ENCODE peak calls at places on chromosomes 11 and 22, in ten cellular contexts. Q is keratinocyte, P is OCI-LY7, M is IMR-90, Z is GM23248, C is fibroblast of lung, A is osteoblast, D is GM23338, W is PC-9, X is Karpas-422. N is an unnamed sample. For H4K20me1, the result is how much of the 10 kb centered on the place peaks cover.

GRCh38 chr22:42868751-42869251 is 11.7 kb upstream of the ARFGAP3 start:
- DNase-seq in Q (no peak), P (no peak), M (peak), Z (no peak), C (peak), A (peak), D (no peak), W (no peak), X (no peak), N (peak)

GRCh38 chr22:29524440-29525191 is 28.9 kb downstream of the THOC5 start:
- DNase-seq in Q (no peak), P (peak), M (peak), Z (peak), C (peak), A (no peak), D (peak), W (no peak), X (peak), N (peak)

GRCh38 chr11:63841554-63841953 is 2.6 kb downstream of the MARK2 start:
- DNase-seq in Q (no peak), P (no peak), M (peak), Z (peak), C (peak), A (no peak), D (peak), W (peak), X (no peak), N (peak)

GRCh38 chr11:22666320-22666699 is at the start of gene GAS2:
- DNase-seq in Q (no peak), P (no peak), M (peak), Z (no peak), C (no peak), A (peak), D (peak), W (no peak), X (no peak), N (no peak)

GRCh38 chr11:8480858-8481257 is 113.2 kb downstream of the STK33 start:
- DNase-seq in Q (no peak), P (no peak), M (no peak), Z (no peak), C (peak), A (no peak), D (no peak), W (no peak), X (no peak), N (no peak)

GRCh38 chr11:46537121-46537520 is 56.7 kb downstream of the AMBRA1 start:
- DNase-seq in Q (no peak), P (no peak), M (peak), Z (peak), C (no peak), A (no peak), D (peak), W (no peak), X (peak), N (no peak)

GRCh38 chr11:73532310-73532709 is 65.6 kb downstream of the FAM168A start:
- DNase-seq in Q (no peak), P (no peak), M (peak), Z (peak), C (no peak), A (no peak), D (no peak), W (no peak), X (no peak), N (no peak)

GRCh38 chr22:42662114-42663021 is 13.2 kb upstream of the CYB5R3 start:
- DNase-seq in Q (no peak), P (peak), M (peak), Z (peak), C (peak), A (peak), D (peak), W (no peak), X (peak), N (peak)

GRCh38 chr11:57426439-57426753 is 525 bp downstream of the SLC43A3 start:
- DNase-seq in Q (no peak), P (peak), M (no peak), Z (no peak), C (no peak), A (no peak), D (peak), W (peak), X (peak), N (no peak)

GRCh38 chr11:32427935-32428664 is 7.2 kb downstream of the WT1 start:
- DNase-seq in Q (no peak), P (no peak), M (no peak), Z (no peak), C (no peak), A (peak), D (peak), W (no peak), X (no peak), N (no peak)

GRCh38 chr11:128624269-128625170 is 37.2 kb upstream of the ETS1 start:
- DNase-seq in Q (no peak), P (peak), M (no peak), Z (no peak), C (no peak), A (no peak), D (no peak), W (peak), X (peak), N (no peak)

GRCh38 chr22:39994566-39995345 is at the start of gene FAM83F:
- DNase-seq in Q (no peak), P (no peak), M (no peak), Z (no peak), C (no peak), A (no peak), D (peak), W (no peak), X (no peak), N (no peak)

GRCh38 chr22:46750530-46750800 is 12.0 kb upstream of the TBC1D22A start:
- DNase-seq in Q (no peak), P (no peak), M (no peak), Z (no peak), C (no peak), A (peak), D (no peak), W (no peak), X (no peak), N (no peak)

GRCh38 chr22:36585841-36586240 is 56.9 kb upstream of the EIF3D start:
- DNase-seq in Q (peak), P (no peak), M (peak), Z (peak), C (no peak), A (peak), D (peak), W (peak), X (no peak), N (no peak)

GRCh38 chr22:29647954-29648737 is 44.7 kb downstream of the NF2 start:
- DNase-seq in Q (no peak), P (no peak), M (no peak), Z (no peak), C (no peak), A (no peak), D (no peak), W (no peak), X (no peak), N (no peak)

GRCh38 chr11:125086633-125087296 is 23.7 kb downstream of the SLC37A2 start:
- DNase-seq in Q (no peak), P (no peak), M (no peak), Z (no peak), C (no peak), A (no peak), D (no peak), W (no peak), X (no peak), N (no peak)

GRCh38 chr11:11847082-11847481 is 5.3 kb downstream of the USP47 start:
- DNase-seq in Q (no peak), P (no peak), M (no peak), Z (no peak), C (no peak), A (no peak), D (no peak), W (no peak), X (no peak), N (no peak)

GRCh38 chr11:112289588-112290461 is 29.2 kb upstream of the PLET1 start:
- DNase-seq in Q (no peak), P (peak), M (peak), Z (peak), C (peak), A (peak), D (peak), W (peak), X (peak), N (no peak)

GRCh38 chr11:1381793-1382425 is 7.8 kb upstream of the BRSK2 start:
- DNase-seq in Q (no peak), P (no peak), M (no peak), Z (no peak), C (no peak), A (no peak), D (no peak), W (no peak), X (no peak), N (no peak)

GRCh38 chr11:127037001-127037400 is 36.4 kb upstream of the KIRREL3 start:
- DNase-seq in Q (no peak), P (no peak), M (no peak), Z (no peak), C (no peak), A (no peak), D (no peak), W (no peak), X (no peak), N (no peak)

GRCh38 chr11:76789443-76789719 is 6.2 kb downstream of the TSKU start:
- DNase-seq in Q (no peak), P (no peak), M (no peak), Z (no peak), C (no peak), A (no peak), D (no peak), W (no peak), X (no peak), N (no peak)

GRCh38 chr11:31375866-31376265 is 6.2 kb downstream of the DNAJC24 start:
- DNase-seq in Q (no peak), P (no peak), M (no peak), Z (no peak), C (no peak), A (no peak), D (no peak), W (no peak), X (no peak), N (no peak)

GRCh38 chr22:44201556-44202129 is 20.9 kb downstream of the PARVG start:
- DNase-seq in Q (no peak), P (no peak), M (no peak), Z (no peak), C (no peak), A (peak), D (no peak), W (no peak), X (no peak), N (no peak)

GRCh38 chr11:3130269-3131071 is 34.6 kb downstream of the OSBPL5 start:
- DNase-seq in Q (peak), P (no peak), M (no peak), Z (no peak), C (no peak), A (peak), D (no peak), W (no peak), X (no peak), N (no peak)

GRCh38 chr11:70517996-70518907 is 119.9 kb downstream of the CTTN start:
- DNase-seq in Q (peak), P (no peak), M (peak), Z (peak), C (peak), A (peak), D (peak), W (no peak), X (no peak), N (peak)

GRCh38 chr11:64276653-64277431 is 7.6 kb downstream of the BAD start:
- DNase-seq in Q (peak), P (no peak), M (no peak), Z (peak), C (peak), A (peak), D (no peak), W (peak), X (no peak), N (peak)

GRCh38 chr11:130162733-130163132 is 3.2 kb downstream of the ST14 start:
- DNase-seq in Q (no peak), P (peak), M (no peak), Z (peak), C (no peak), A (peak), D (no peak), W (peak), X (no peak), N (no peak)

GRCh38 chr11:118997627-118998387 is at the start of gene CENATAC:
- DNase-seq in Q (no peak), P (peak), M (peak), Z (peak), C (peak), A (peak), D (peak), W (peak), X (peak), N (peak)

GRCh38 chr22:42462016-42462415 is 29.8 kb upstream of the NFAM1 start:
- DNase-seq in Q (no peak), P (no peak), M (no peak), Z (no peak), C (no peak), A (no peak), D (no peak), W (peak), X (no peak), N (no peak)

GRCh38 chr11:12838463-12839120 is 164.4 kb downstream of the TEAD1 start:
- DNase-seq in Q (no peak), P (no peak), M (no peak), Z (peak), C (no peak), A (peak), D (no peak), W (no peak), X (no peak), N (no peak)

GRCh38 chr22:49021926-49022815 is 805.5 kb downstream of the BRD1 start:
- DNase-seq in Q (no peak), P (no peak), M (no peak), Z (no peak), C (no peak), A (peak), D (no peak), W (no peak), X (no peak), N (no peak)

GRCh38 chr22:30116362-30117117 is 36.3 kb downstream of the HORMAD2 start:
- DNase-seq in Q (peak), P (no peak), M (peak), Z (peak), C (peak), A (no peak), D (no peak), W (peak), X (no peak), N (peak)

GRCh38 chr11:116180806-116181600 is 591.8 kb downstream of the BUD13 start:
- DNase-seq in Q (no peak), P (no peak), M (no peak), Z (no peak), C (peak), A (no peak), D (no peak), W (no peak), X (no peak), N (no peak)

GRCh38 chr22:45638834-45639746 is 32.5 kb upstream of the ATXN10 start:
- DNase-seq in Q (peak), P (no peak), M (no peak), Z (peak), C (peak), A (peak), D (peak), W (peak), X (no peak), N (peak)

GRCh38 chr11:67572747-67573419 is 10.7 kb upstream of the GSTP1 start:
- DNase-seq in Q (no peak), P (peak), M (peak), Z (peak), C (peak), A (peak), D (peak), W (peak), X (peak), N (peak)

GRCh38 chr22:31107206-31108118 is at the start of gene SELENOM:
- DNase-seq in Q (peak), P (peak), M (peak), Z (peak), C (peak), A (peak), D (peak), W (peak), X (peak), N (peak)

GRCh38 chr11:27141576-27141975 is 101.0 kb downstream of the BBOX1 start:
- DNase-seq in Q (no peak), P (no peak), M (no peak), Z (no peak), C (no peak), A (no peak), D (no peak), W (no peak), X (no peak), N (no peak)

DNA sequence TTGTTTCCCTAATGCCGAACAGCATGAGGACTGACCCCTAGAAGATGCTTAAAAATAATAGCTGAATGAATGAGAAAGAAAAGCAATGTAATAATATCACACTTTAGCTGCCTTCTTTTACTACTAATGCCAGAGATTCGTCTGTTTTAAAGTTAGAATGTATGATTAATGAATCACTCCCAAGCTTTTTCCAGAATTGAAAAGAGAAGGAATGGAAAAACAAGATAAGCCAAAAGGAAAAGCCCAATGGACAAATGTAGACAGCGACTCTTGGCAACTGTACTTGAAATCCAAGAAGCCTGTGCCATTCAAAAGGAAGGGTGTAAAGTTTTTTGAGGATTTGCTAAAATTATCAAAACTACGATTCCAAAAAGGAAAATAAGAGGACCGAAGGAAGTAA is 40.7 kb upstream of the PAMR1 start:
- DNase-seq in Q (no peak), P (no peak), M (no peak), Z (no peak), C (peak), A (peak), D (no peak), W (no peak), X (no peak), N (no peak)
- H3K27ac ChIP-seq in Q (no peak), P (no peak), M (no peak), Z (no peak), C (no peak), A (no peak), D (no peak), W (no peak), X (no peak), N (no peak)

GRCh38 chr11:34052608-34053160 is 1.2 kb downstream of the CAPRIN1 start:
- DNase-seq in Q (no peak), P (peak), M (no peak), Z (peak), C (no peak), A (peak), D (peak), W (no peak), X (peak), N (no peak)

GRCh38 chr11:34050967-34051348 is 573 bp upstream of the CAPRIN1 start:
- DNase-seq in Q (no peak), P (no peak), M (peak), Z (peak), C (peak), A (peak), D (no peak), W (peak), X (no peak), N (peak)

GRCh38 chr11:34052036-34052607 is 591 bp downstream of the CAPRIN1 start:
- DNase-seq in Q (no peak), P (peak), M (peak), Z (peak), C (peak), A (peak), D (peak), W (peak), X (peak), N (peak)

GRCh38 chr11:34050536-34050935 is 995 bp upstream of the CAPRIN1 start:
- DNase-seq in Q (no peak), P (peak), M (peak), Z (peak), C (no peak), A (peak), D (no peak), W (no peak), X (peak), N (no peak)

DNA sequence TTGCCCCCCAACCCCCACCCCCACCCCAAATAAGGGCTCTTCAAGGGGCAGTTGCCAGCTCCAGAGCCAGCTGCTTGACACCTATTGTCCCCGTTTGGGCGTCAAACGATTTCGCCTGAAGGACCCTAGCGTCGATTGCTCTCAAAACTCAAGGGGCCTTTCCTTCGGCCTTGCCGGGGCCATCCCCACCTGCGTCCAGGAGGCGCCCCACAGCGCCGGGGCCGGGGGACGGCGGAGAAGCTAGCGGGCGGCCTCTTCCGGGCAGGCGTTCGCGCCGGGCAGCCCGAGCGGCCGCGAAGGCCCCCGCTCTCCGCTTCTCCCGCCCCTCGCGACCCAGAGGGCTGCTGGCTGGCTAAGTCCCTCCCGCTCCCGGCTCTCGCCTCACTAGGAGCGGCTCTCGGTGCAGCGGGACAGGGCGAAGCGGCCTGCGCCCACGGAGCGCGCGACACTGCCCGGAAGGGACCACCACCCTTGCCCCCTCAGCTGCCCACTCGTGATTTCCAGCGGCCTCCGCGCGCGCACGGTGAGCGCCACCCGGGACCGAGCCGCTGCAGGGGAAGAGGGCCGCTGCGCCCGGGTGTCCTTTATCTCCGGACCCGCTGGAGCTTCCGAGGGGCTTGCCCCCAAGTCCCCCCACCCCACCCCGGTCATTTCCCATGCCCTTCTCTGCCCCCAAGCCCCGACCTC is at the start of gene CAPRIN1:
- DNase-seq in Q (no peak), P (peak), M (peak), Z (peak), C (peak), A (peak), D (peak), W (peak), X (peak), N (peak)
- H2AFZ ChIP-seq in Q (peak), P (peak), M (peak), Z (peak), C (peak), A (peak), D (peak), W (peak), X (peak), N (peak)

DNA sequence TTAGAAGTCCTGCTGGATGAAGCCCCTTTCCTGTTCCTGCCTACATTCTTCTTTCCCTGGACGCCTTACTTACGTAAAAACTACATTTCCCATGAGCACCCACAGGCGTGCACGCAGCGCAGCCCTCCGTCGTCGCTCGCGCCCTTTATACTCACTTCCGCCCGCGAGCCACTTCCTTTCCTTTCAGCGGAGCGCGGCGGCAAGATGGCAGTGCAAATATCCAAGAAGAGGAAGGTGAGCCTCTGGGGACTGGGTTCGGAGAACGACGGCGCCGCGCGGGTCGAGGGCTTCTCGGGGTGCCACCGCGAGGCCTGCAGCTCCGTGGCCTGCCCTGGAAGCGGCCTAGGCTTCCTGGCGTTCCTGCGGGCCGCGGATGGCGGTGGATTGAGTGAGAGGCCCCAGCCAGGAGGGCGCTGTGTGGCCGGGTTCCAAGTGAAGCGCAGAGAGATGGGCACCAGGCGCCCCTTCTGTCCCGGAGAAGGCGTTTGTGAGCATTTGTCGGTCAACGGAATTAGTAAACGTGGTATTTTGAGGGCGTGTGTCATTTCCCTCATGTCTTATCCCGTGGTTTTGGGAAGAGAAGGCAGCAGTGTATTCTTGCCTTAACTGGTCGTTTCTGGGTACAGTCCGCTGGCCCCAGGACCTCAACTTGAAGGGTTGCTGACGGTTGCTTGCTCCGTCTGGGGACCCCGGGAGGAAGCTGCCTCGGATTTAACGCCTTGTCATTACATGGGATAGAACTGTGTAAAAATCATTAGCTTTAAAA is at the start of gene RPS3:
- DNase-seq in Q (no peak), P (peak), M (peak), Z (peak), C (peak), A (peak), D (peak), W (peak), X (peak), N (peak)
- H4K20me1 ChIP-seq in Q (under half), P (under half), M (half or more), Z (under half), C (under half), A (under half), D (under half), W (under half), X (under half), N (under half)

DNA sequence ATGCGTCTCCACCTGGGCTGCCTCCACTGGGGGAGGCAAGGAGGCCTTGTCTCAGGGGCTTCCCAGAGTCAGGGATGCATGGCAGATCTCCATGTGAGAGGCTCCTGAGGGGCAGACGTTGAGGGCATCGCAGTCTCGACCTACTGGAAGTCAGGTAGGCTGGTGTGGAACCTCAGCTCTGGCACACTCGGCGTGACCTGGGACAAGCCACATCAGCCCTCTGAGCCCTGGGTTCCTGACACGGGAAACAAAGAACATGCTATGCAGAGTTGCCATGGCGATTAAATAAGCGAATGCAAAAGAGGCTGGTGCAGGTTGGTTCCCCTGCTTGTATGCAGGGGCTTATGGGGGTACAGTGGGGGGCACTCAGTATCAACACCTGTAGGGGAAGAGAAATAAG is 442.5 kb downstream of the MIAT start:
- DNase-seq in Q (no peak), P (no peak), M (no peak), Z (no peak), C (no peak), A (no peak), D (peak), W (no peak), X (peak), N (no peak)
- H3K27ac ChIP-seq in Q (no peak), P (no peak), M (no peak), Z (no peak), C (no peak), A (no peak), D (no peak), W (no peak), X (no peak), N (no peak)

N was measured in astrocyte.